ENCODE peak calls at places on chromosomes 7 and 10, in four cellular contexts. F is AG10803, Z is AG09309, U is astrocyte of the spinal cord. J is an unnamed sample.
A peak's percentile ranks its signal among the peaks of the same experiment; 100 is the strongest.

GRCh38 chr10:70376436-70377378 is 5.7 kb downstream of the LRRC20 start:
- DNase-seq in F (no peak), Z (no peak), U (no peak), J (peak; percentile 79)

GRCh38 chr10:52004342-52004949 is 305.1 kb upstream of the CSTF2T start:
- DNase-seq in F (peak; percentile 53), Z (peak; percentile 11), U (peak; percentile 59), J (peak; percentile 51)

GRCh38 chr10:70743430-70743788 is 41.8 kb downstream of the TBATA start:
- DNase-seq in F (no peak), Z (no peak), U (no peak), J (no peak)

GRCh38 chr7:24197852-24198251 is 86.1 kb upstream of the NPY start:
- DNase-seq in F (peak; percentile 1), Z (no peak), U (no peak), J (no peak)

GRCh38 chr7:65441010-65441409 is 67.4 kb downstream of the ZNF92 start:
- DNase-seq in F (peak; percentile 59), Z (peak; percentile 20), U (peak; percentile 81), J (peak; percentile 61)

GRCh38 chr7:74178632-74179031 is 4.5 kb downstream of the EIF4H start:
- DNase-seq in F (peak; percentile 89), Z (peak; percentile 57), U (peak; percentile 37), J (peak; percentile 39)

GRCh38 chr7:106127984-106128780 is 16.1 kb upstream of the SYPL1 start:
- DNase-seq in F (peak; percentile 61), Z (no peak), U (no peak), J (peak; percentile 42)

GRCh38 chr7:127983804-127984332 is 47.4 kb downstream of the LRRC4 start:
- DNase-seq in F (no peak), Z (no peak), U (peak; percentile 10), J (peak; percentile 58)

GRCh38 chr10:114822771-114823463 is 1.3 kb downstream of the FHIP2A start:
- DNase-seq in F (peak; percentile 76), Z (no peak), U (peak; percentile 68), J (peak; percentile 83)

GRCh38 chr7:94183289-94183749 is 179.2 kb upstream of the BET1 start:
- DNase-seq in F (peak; percentile 100), Z (peak; percentile 99), U (peak; percentile 99), J (peak; percentile 91)

GRCh38 chr10:17123062-17123661 is 6.4 kb downstream of the CUBN start:
- DNase-seq in F (peak; percentile 79), Z (peak; percentile 52), U (peak; percentile 91), J (peak; percentile 17)

GRCh38 chr7:137992042-137992737 is 9.7 kb downstream of the CREB3L2 start:
- DNase-seq in F (peak; percentile 75), Z (no peak), U (peak; percentile 82), J (peak; percentile 81)

GRCh38 chr7:24767878-24768569 is 10.8 kb upstream of the GSDME start:
- DNase-seq in F (no peak), Z (no peak), U (no peak), J (no peak)

GRCh38 chr10:93065675-93066543 is 5.3 kb downstream of the CYP26C1 start:
- DNase-seq in F (no peak), Z (no peak), U (no peak), J (no peak)

GRCh38 chr10:16597656-16598055 is 76.0 kb upstream of the C1QL3 start:
- DNase-seq in F (peak; percentile 11), Z (no peak), U (peak; percentile 42), J (no peak)

GRCh38 chr10:44028384-44029137 is 356.3 kb downstream of the CXCL12 start:
- DNase-seq in F (no peak), Z (no peak), U (no peak), J (no peak)

GRCh38 chr10:74643586-74643956 is 182.8 kb upstream of the KAT6B start:
- DNase-seq in F (no peak), Z (no peak), U (no peak), J (no peak)

GRCh38 chr10:69650589-69651261 is 20.7 kb downstream of the FAM241B start:
- DNase-seq in F (no peak), Z (no peak), U (peak; percentile 53), J (no peak)

GRCh38 chr10:69732147-69732825 is 69.4 kb upstream of the COL13A1 start:
- DNase-seq in F (no peak), Z (no peak), U (no peak), J (no peak)

GRCh38 chr7:16428672-16429071 is 7.3 kb upstream of the CRPPA start:
- DNase-seq in F (peak; percentile 53), Z (peak; percentile 38), U (peak; percentile 58), J (peak; percentile 14)

GRCh38 chr10:105964009-105964408 is 1200.5 kb downstream of the SORCS1 start:
- DNase-seq in F (no peak), Z (no peak), U (no peak), J (peak; percentile 16)

GRCh38 chr7:71133232-71133622 is 1.3 kb downstream of the GALNT17 start:
- DNase-seq in F (no peak), Z (no peak), U (no peak), J (no peak)

GRCh38 chr10:110803830-110804338 is 67.8 kb upstream of the PDCD4 start:
- DNase-seq in F (peak; percentile 54), Z (no peak), U (peak; percentile 34), J (peak; percentile 50)

GRCh38 chr7:45888185-45888992 is at the start of gene IGFBP1:
- DNase-seq in F (peak; percentile 28), Z (no peak), U (peak; percentile 13), J (peak; percentile 29)

GRCh38 chr10:131658476-131659110 is 242.2 kb upstream of the PPP2R2D start:
- DNase-seq in F (no peak), Z (no peak), U (no peak), J (no peak)

GRCh38 chr7:120123528-120123927 is 149.4 kb upstream of the KCND2 start:
- DNase-seq in F (no peak), Z (no peak), U (no peak), J (no peak)

GRCh38 chr7:87345962-87346371 is 503 bp downstream of the CROT start:
- DNase-seq in F (peak; percentile 0), Z (no peak), U (peak; percentile 9), J (peak; percentile 52)

GRCh38 chr7:68724965-68725364 is 873.3 kb upstream of the AUTS2 start:
- DNase-seq in F (no peak), Z (no peak), U (no peak), J (no peak)

GRCh38 chr7:74665296-74665938 is 7.9 kb downstream of the GTF2I start:
- DNase-seq in F (no peak), Z (no peak), U (no peak), J (no peak)

DNA sequence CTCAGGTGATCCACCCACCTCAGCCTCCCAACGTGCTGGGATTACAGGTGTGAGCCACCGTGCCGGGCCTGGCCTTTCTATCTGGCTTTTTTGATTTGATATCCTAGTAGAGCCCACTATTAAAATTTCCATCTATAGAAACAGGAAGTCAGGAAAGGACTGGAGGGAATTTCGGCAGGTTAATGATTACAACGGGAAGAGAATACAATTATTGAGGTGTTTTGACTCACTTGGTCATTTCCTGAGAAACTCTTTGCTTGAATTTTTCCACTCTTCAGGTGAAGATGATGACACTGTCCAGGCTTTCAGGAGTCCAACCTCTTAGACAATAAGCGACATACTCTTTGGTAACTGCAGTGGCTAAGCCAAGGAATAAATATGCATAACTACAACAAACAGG is 1.1 kb upstream of the MKLN1 start:
- DNase-seq in F (no peak), Z (no peak), U (no peak), J (peak; percentile 7)
- H3K4me3 ChIP-seq in F (peak overlapping the region; percentile 91), Z (no peak overlapping the region), U (peak overlapping the region; percentile 97), J (no peak overlapping the region)

GRCh38 chr7:140238778-140239652 is 62.2 kb upstream of the KDM7A start:
- DNase-seq in F (no peak), Z (no peak), U (no peak), J (peak; percentile 24)

GRCh38 chr7:140236626-140237025 is 59.8 kb upstream of the KDM7A start:
- DNase-seq in F (no peak), Z (no peak), U (no peak), J (no peak)

GRCh38 chr7:140237390-140237789 is 60.6 kb upstream of the KDM7A start:
- DNase-seq in F (no peak), Z (no peak), U (no peak), J (no peak)

GRCh38 chr7:140242057-140243031 is 65.6 kb upstream of the KDM7A start:
- DNase-seq in F (no peak), Z (no peak), U (no peak), J (peak; percentile 37)

GRCh38 chr7:140239653-140239935 is 62.8 kb upstream of the KDM7A start:
- DNase-seq in F (no peak), Z (no peak), U (no peak), J (no peak)
- TF ChIP-seq CTCF in F (no peak), Z (no peak), U (no peak), J (no peak)

DNA sequence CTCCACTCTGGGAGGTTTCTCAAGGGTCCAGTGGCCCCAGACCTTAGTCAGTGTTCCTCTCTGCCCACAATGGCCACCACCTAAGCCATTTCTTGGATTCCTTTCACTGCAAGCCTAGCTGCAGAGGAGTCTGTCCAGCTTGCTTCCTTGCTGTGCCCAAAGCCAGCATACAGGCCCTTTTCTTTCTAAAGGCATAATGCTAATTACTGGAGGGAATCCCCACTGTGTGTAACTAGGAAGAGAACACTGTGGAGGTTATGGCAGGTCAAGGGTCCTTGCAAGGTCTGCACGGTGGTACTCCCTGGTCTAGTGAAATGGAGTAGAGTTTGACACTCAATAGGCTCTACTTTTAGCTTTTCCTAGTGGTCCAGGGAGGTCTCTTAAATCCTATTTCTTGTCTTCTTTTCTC is 70.4 kb upstream of the CC2D2B start:
- DNase-seq in F (no peak), Z (no peak), U (no peak), J (no peak)
- H3K4me3 ChIP-seq in F (no peak overlapping the region), Z (no peak overlapping the region), U (no peak overlapping the region), J (no peak overlapping the region)

DNA sequence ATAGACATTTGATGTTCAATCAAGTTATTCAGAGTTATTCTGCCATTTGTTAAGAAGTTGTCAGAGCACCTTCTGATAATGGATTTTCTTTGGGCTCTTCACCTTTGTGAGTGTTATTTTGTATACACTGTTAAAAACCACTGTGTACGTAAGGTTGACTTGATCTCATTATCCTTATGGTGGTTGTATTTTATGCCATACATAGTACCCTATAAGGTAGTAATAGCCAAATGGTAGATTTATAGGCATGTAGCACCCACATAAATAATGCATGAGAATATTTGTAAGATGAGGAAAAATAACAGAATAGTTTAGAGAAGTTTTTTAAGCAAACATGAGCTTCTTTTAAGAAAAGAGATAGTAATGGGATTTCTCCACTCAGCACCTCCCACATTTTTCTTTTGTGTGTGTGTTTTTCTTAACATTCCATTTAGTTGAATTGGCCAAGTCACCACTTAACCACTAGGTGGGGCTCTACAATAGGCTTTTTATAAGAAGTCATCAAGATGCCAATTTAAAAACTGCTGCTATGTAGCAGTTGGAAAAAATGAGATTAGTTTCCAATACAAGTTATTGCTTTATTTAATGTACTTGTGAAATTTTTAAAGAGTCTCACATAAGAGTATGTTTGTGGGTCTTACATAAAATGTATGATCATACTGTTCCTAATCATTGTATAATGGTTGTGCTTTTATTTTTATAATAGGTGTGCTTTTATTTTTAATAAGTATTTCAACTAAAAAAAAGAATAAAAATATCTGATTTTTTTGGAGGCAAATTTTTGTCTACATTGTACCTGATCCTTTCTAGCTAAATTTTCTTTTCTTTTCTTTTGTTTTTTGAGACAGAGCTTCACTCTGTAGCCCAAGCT is 41.1 kb upstream of the STMP1 start:
- DNase-seq in F (peak; percentile 90), Z (peak; percentile 80), U (peak; percentile 93), J (peak; percentile 80)
- TF ChIP-seq CTCF in F (peak; percentile 85), Z (peak; percentile 76), U (peak; percentile 79), J (peak; percentile 81)

J was measured in epithelial cell of esophagus.